ENCODE peak calls at places on chromosome 2, in five cellular contexts. N is colonic mucosa; G is effector memory CD4-positive, alpha-beta T cell; A is GM23248; S is body of pancreas. D is an unnamed sample.

GRCh38 chr2:204643326-204643725 is 98.1 kb downstream of the PARD3B start:
- DNase-seq in S (no peak), A (peak; percentile 78), G (no peak), N (no peak), D (no peak)

GRCh38 chr2:240932724-240933047 is 26.6 kb downstream of the CROCC2 start:
- DNase-seq in N (no peak), A (no peak), G (no peak), S (no peak), D (no peak)

GRCh38 chr2:215764441-215765048 is 248.8 kb downstream of the MREG start:
- DNase-seq in G (no peak), S (no peak), N (no peak), A (peak; percentile 75), D (no peak)

GRCh38 chr2:12811916-12812315 is 95.2 kb downstream of the TRIB2 start:
- DNase-seq in N (no peak), G (no peak), A (no peak), S (no peak), D (no peak)

GRCh38 chr2:38376683-38377500 is at the start of gene ATL2:
- DNase-seq in A (peak; percentile 98), G (peak; percentile 89), S (peak; percentile 96), N (peak; percentile 97), D (peak; percentile 66)

GRCh38 chr2:168565112-168565511 is 109.0 kb downstream of the CERS6 start:
- DNase-seq in S (no peak), G (no peak), N (no peak), A (peak; percentile 93), D (no peak)

GRCh38 chr2:190849774-190850173 is 30.8 kb upstream of the GLS start:
- DNase-seq in S (no peak), G (no peak), N (no peak), A (peak; percentile 93), D (no peak)

GRCh38 chr2:131801210-131801744 is 273.6 kb downstream of the CCDC74A start:
- DNase-seq in N (no peak), A (no peak), S (peak; percentile 26), G (no peak), D (no peak)

GRCh38 chr2:16113568-16114549 is 173.5 kb downstream of the MYCN start:
- DNase-seq in N (no peak), G (no peak), A (no peak), S (no peak), D (no peak)

GRCh38 chr2:168245074-168245825 is 2.1 kb downstream of the STK39 start:
- DNase-seq in A (peak; percentile 4), N (peak; percentile 43), S (no peak), G (no peak), D (no peak)

GRCh38 chr2:47658646-47659320 is 124.2 kb upstream of the MSH6 start:
- DNase-seq in A (no peak), S (no peak), G (no peak), N (no peak), D (no peak)

GRCh38 chr2:231110551-231110950 is 14.3 kb downstream of the HTR2B start:
- DNase-seq in S (no peak), G (no peak), N (no peak), A (peak; percentile 47), D (no peak)

GRCh38 chr2:163551974-163552373 is 183.8 kb downstream of the FIGN start:
- DNase-seq in S (no peak), G (no peak), N (no peak), A (peak; percentile 63), D (no peak)

GRCh38 chr2:144453039-144453336 is 66.9 kb downstream of the ZEB2 start:
- DNase-seq in A (peak; percentile 65), N (no peak), G (no peak), S (no peak), D (no peak)
- H3K4me3 ChIP-seq in A (peak overlapping the region; percentile 67), N (no peak overlapping the region), G (no peak overlapping the region), S (no peak overlapping the region), D (no peak overlapping the region)

DNA sequence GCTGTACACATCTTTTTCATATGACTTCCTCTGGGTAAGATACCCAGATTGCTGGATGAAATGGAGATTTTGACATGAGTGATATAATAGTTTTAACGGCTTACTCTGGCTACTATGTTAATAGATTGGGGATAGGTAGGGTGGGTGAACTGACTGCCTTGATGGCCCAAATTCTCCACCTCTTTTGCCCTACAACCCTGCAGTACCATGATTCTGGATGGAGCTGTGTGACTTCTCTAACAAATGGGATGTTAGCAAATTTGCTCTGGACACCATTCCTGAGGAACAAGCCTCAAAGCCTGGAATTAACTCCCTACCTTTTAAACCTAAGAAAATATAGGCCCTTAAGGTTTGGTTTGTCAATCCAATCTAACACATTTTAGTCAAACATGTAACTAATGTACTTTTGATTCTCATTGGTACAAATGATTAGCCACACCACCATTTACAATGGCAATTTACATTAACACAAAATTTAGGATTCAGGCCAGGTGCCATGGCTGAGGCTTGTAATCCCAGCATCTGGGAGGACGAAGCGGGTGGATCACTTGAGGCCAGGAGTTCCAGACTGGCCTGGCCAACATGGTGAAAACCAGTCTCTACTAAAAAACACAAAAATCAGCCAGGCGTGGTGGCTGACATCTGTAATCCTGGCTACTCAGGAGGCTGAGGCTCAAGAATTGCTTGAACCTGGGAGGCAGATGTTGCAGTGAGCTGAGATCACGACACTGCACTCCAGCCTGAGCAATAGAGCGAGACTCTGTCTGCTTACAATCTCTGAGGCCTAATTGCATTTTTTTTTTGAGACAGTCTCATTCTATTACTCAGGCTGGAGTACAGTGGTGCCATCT is 12.8 kb downstream of the CLK1 start:
- DNase-seq in A (no peak), N (no peak), S (no peak), G (no peak), D (no peak)
- H3K36me3 ChIP-seq in A (peaks cover 56% of the 10 kb centered on the region), N (peaks cover 41% of the 10 kb centered on the region), S (peaks cover 31% of the 10 kb centered on the region), G (peaks cover 48% of the 10 kb centered on the region), D (peaks cover 21% of the 10 kb centered on the region)

GRCh38 chr2:211351998-211352397 is 795.6 kb downstream of the CPS1 start:
- DNase-seq in G (no peak), S (no peak), A (no peak), N (no peak), D (no peak)
- H3K4me1 ChIP-seq in G (no peaks in the 10 kb centered on the region), S (no peaks in the 10 kb centered on the region), A (no peaks in the 10 kb centered on the region), N (no peaks in the 10 kb centered on the region), D (no peaks in the 10 kb centered on the region)

GRCh38 chr2:42855221-42855970 is 63.0 kb upstream of the HAAO start:
- DNase-seq in A (no peak), N (no peak), S (no peak), G (no peak), D (no peak)
- H3K4me3 ChIP-seq in A (no peak overlapping the region), N (no peak overlapping the region), S (no peak overlapping the region), G (no peak overlapping the region), D (no peak overlapping the region)

DNA sequence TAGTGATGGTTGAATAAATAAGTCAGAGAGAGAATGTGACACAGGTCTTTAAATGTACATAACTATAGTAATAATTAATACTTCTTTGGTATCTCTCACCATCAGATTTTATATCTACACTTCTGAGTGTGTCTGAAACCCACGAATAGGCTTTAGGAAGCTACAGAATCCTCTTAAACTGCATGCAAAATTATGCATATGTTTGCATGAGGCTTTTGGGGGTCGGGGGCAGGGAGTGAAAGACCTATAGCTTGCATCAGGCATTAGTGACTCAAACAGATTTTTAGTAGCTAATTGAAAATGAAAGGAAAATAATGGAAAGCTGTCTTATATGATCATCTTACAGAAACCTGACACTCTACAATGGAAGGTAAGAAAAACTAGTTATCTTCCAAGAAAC is 14.9 kb downstream of the LRPPRC start:
- DNase-seq in N (no peak), G (no peak), A (no peak), S (no peak), D (no peak)
- H3K36me3 ChIP-seq in N (no peaks in the 10 kb centered on the region), G (peaks cover 42% of the 10 kb centered on the region), A (peaks cover 48% of the 10 kb centered on the region), S (no peaks in the 10 kb centered on the region), D (peaks cover 6% of the 10 kb centered on the region)

GRCh38 chr2:226904592-226904991 is 68.7 kb downstream of the RHBDD1 start:
- DNase-seq in N (no peak), S (no peak), G (no peak), A (no peak), D (no peak)
- H3K4me1 ChIP-seq in N (peaks cover 5% of the 10 kb centered on the region), S (no peaks in the 10 kb centered on the region), G (no peaks in the 10 kb centered on the region), A (peaks cover 22% of the 10 kb centered on the region), D (no peaks in the 10 kb centered on the region)

GRCh38 chr2:55137024-55137958 is 87.0 kb upstream of the RTN4 start:
- DNase-seq in N (peak; percentile 69), S (no peak), A (no peak), G (no peak), D (no peak)

GRCh38 chr2:55136138-55136541 is 85.9 kb upstream of the RTN4 start:
- DNase-seq in A (no peak), N (peak; percentile 68), S (peak; percentile 41), G (no peak), D (no peak)

GRCh38 chr2:55133467-55134315 is 83.4 kb upstream of the RTN4 start:
- DNase-seq in S (no peak), N (no peak), A (peak; percentile 94), G (peak; percentile 69), D (peak; percentile 87)

GRCh38 chr2:55130849-55131248 is 80.6 kb upstream of the RTN4 start:
- DNase-seq in A (no peak), G (no peak), S (no peak), N (no peak), D (no peak)

DNA sequence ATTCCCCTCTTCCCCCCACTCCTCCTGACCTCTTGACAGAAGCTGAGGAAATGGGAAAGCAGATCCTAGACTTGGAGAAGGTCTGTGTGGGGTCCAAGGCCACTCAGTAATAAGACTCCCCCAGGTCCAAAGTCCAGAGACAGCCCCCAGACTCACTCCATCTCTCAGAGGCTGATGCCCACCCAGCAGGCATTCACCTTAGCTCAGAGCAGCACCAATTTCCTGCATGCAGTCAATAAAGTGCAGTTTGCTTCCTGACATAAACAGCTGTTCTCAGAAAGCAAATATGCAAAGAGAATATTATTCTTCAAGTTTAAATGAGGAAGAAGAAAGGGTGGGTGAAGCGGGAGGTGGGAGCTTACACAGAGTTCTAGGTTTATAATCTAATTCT is 84.1 kb upstream of the RTN4 start:
- DNase-seq in G (no peak), A (no peak), S (no peak), N (no peak), D (no peak)
- H3K4me3 ChIP-seq in G (peak overlapping the region; percentile 51), A (peak overlapping the region; percentile 80), S (no peak overlapping the region), N (no peak overlapping the region), D (no peak overlapping the region)

GRCh38 chr2:53867169-53867568 is 7.4 kb upstream of the GPR75 start:
- DNase-seq in N (no peak), A (no peak), S (no peak), G (no peak), D (no peak)

GRCh38 chr2:53861824-53862223 is 2.1 kb upstream of the GPR75 start:
- DNase-seq in A (no peak), S (no peak), N (no peak), G (no peak), D (no peak)

GRCh38 chr2:53865264-53865663 is 5.5 kb upstream of the GPR75 start:
- DNase-seq in N (no peak), S (peak; percentile 17), A (peak; percentile 19), G (no peak), D (no peak)

GRCh38 chr2:53863538-53864227 is 3.9 kb upstream of the GPR75 start:
- DNase-seq in G (no peak), N (no peak), S (no peak), A (no peak), D (no peak)

GRCh38 chr2:53867773-53868172 is 8.0 kb upstream of the GPR75 start:
- DNase-seq in S (no peak), N (no peak), G (no peak), A (no peak), D (no peak)
- H3K36me3 ChIP-seq in S (no peaks in the 10 kb centered on the region), N (no peaks in the 10 kb centered on the region), G (peaks cover 51% of the 10 kb centered on the region), A (peaks cover 61% of the 10 kb centered on the region), D (peaks cover 4% of the 10 kb centered on the region)

GRCh38 chr2:104938226-104938941 is 84.5 kb downstream of the POU3F3 start:
- DNase-seq in N (no peak), A (no peak), G (no peak), S (no peak), D (no peak)
- H3K4me1 ChIP-seq in N (no peaks in the 10 kb centered on the region), A (no peaks in the 10 kb centered on the region), G (no peaks in the 10 kb centered on the region), S (peaks cover 7% of the 10 kb centered on the region), D (no peaks in the 10 kb centered on the region)

GRCh38 chr2:85741811-85742507 is 11.8 kb upstream of the ATOH8 start:
- DNase-seq in G (no peak), A (peak; percentile 96), S (peak; percentile 62), N (peak; percentile 52), D (no peak)
- H3K4me3 ChIP-seq in G (no peak overlapping the region), A (peak overlapping the region; percentile 63), S (no peak overlapping the region), N (no peak overlapping the region), D (no peak overlapping the region)

D was measured in iPS DF 6.9.